ENCODE peak calls at places on chromosomes 2 and 18, in six cellular contexts. One of them, this sample, is unnamed.

GRCh38 chr2:61247204-61247812 is 85.3 kb downstream of the C2orf74 start:
- DNase-seq in fibroblast of lung: peak; percentile 88
- DNase-seq in uterus: no peak
- DNase-seq in CD8-positive, alpha-beta T cell: no peak
- DNase-seq in heart right ventricle: no peak
- DNase-seq in pancreas: no peak
- DNase-seq in this sample: no peak

GRCh38 chr2:192390401-192390800 is 195.7 kb upstream of the TMEFF2 start:
- DNase-seq in fibroblast of lung: no peak
- DNase-seq in uterus: no peak
- DNase-seq in CD8-positive, alpha-beta T cell: no peak
- DNase-seq in heart right ventricle: no peak
- DNase-seq in pancreas: no peak
- DNase-seq in this sample: no peak

GRCh38 chr2:96323849-96324248 is 1.3 kb upstream of the ITPRIPL1 start:
- DNase-seq in fibroblast of lung: no peak
- DNase-seq in uterus: no peak
- DNase-seq in CD8-positive, alpha-beta T cell: no peak
- DNase-seq in heart right ventricle: no peak
- DNase-seq in pancreas: no peak
- DNase-seq in this sample: no peak

GRCh38 chr2:166158546-166158945 is 30.7 kb upstream of the SCN1A start:
- DNase-seq in fibroblast of lung: peak; percentile 40
- DNase-seq in uterus: no peak
- DNase-seq in CD8-positive, alpha-beta T cell: no peak
- DNase-seq in heart right ventricle: no peak
- DNase-seq in pancreas: no peak
- DNase-seq in this sample: no peak

GRCh38 chr18:46641917-46642316 is 15.1 kb downstream of the LOXHD1 start:
- DNase-seq in fibroblast of lung: peak; percentile 12
- DNase-seq in uterus: no peak
- DNase-seq in CD8-positive, alpha-beta T cell: no peak
- DNase-seq in heart right ventricle: no peak
- DNase-seq in pancreas: no peak
- DNase-seq in this sample: no peak

GRCh38 chr18:74514860-74515495 is 18.8 kb downstream of the CNDP2 start:
- DNase-seq in fibroblast of lung: no peak
- DNase-seq in uterus: no peak
- DNase-seq in CD8-positive, alpha-beta T cell: no peak
- DNase-seq in heart right ventricle: no peak
- DNase-seq in pancreas: no peak
- DNase-seq in this sample: no peak

GRCh38 chr18:9716780-9717563 is 8.9 kb downstream of the RAB31 start:
- DNase-seq in fibroblast of lung: no peak
- DNase-seq in uterus: no peak
- DNase-seq in CD8-positive, alpha-beta T cell: no peak
- DNase-seq in heart right ventricle: no peak
- DNase-seq in pancreas: no peak
- DNase-seq in this sample: no peak

GRCh38 chr2:239463541-239464165 is 62.8 kb upstream of the HDAC4 start:
- DNase-seq in fibroblast of lung: no peak
- DNase-seq in uterus: no peak
- DNase-seq in CD8-positive, alpha-beta T cell: no peak
- DNase-seq in heart right ventricle: no peak
- DNase-seq in pancreas: no peak
- DNase-seq in this sample: no peak

GRCh38 chr2:7073901-7074300 is 156.7 kb downstream of the RNF144A start:
- DNase-seq in fibroblast of lung: no peak
- DNase-seq in uterus: no peak
- DNase-seq in CD8-positive, alpha-beta T cell: no peak
- DNase-seq in heart right ventricle: no peak
- DNase-seq in pancreas: no peak
- DNase-seq in this sample: no peak

GRCh38 chr2:151333083-151333482 is 24.3 kb upstream of the TNFAIP6 start:
- DNase-seq in fibroblast of lung: no peak
- DNase-seq in uterus: no peak
- DNase-seq in CD8-positive, alpha-beta T cell: no peak
- DNase-seq in heart right ventricle: no peak
- DNase-seq in pancreas: no peak
- DNase-seq in this sample: no peak

GRCh38 chr18:55494899-55495298 is 93.1 kb downstream of the TCF4 start:
- DNase-seq in fibroblast of lung: peak; percentile 91
- DNase-seq in uterus: no peak
- DNase-seq in CD8-positive, alpha-beta T cell: no peak
- DNase-seq in heart right ventricle: no peak
- DNase-seq in pancreas: no peak
- DNase-seq in this sample: no peak

GRCh38 chr2:71944183-71944550 is 203.5 kb downstream of the CYP26B1 start:
- DNase-seq in fibroblast of lung: no peak
- DNase-seq in uterus: no peak
- DNase-seq in CD8-positive, alpha-beta T cell: no peak
- DNase-seq in heart right ventricle: no peak
- DNase-seq in pancreas: no peak
- DNase-seq in this sample: no peak

GRCh38 chr18:35040638-35040987 is 600 bp upstream of the MAPRE2 start:
- DNase-seq in fibroblast of lung: no peak
- DNase-seq in uterus: no peak
- DNase-seq in CD8-positive, alpha-beta T cell: no peak
- DNase-seq in heart right ventricle: no peak
- DNase-seq in pancreas: no peak
- DNase-seq in this sample: no peak

GRCh38 chr18:35043207-35043606 is 2.0 kb downstream of the MAPRE2 start:
- DNase-seq in fibroblast of lung: no peak
- DNase-seq in uterus: no peak
- DNase-seq in CD8-positive, alpha-beta T cell: no peak
- DNase-seq in heart right ventricle: no peak
- DNase-seq in pancreas: no peak
- DNase-seq in this sample: no peak

GRCh38 chr18:35042389-35043066 is 1.3 kb downstream of the MAPRE2 start:
- DNase-seq in fibroblast of lung: peak; percentile 26
- DNase-seq in uterus: no peak
- DNase-seq in CD8-positive, alpha-beta T cell: no peak
- DNase-seq in heart right ventricle: no peak
- DNase-seq in pancreas: no peak
- DNase-seq in this sample: no peak

GRCh38 chr18:35040988-35041751 is at the start of gene MAPRE2:
- DNase-seq in fibroblast of lung: peak; percentile 96
- DNase-seq in uterus: peak; percentile 100
- DNase-seq in CD8-positive, alpha-beta T cell: peak; percentile 100
- DNase-seq in heart right ventricle: peak; percentile 99
- DNase-seq in pancreas: peak; percentile 99
- DNase-seq in this sample: peak; percentile 97

GRCh38 chr18:35041752-35042379 is 653 bp downstream of the MAPRE2 start:
- DNase-seq in fibroblast of lung: peak; percentile 23
- DNase-seq in uterus: no peak
- DNase-seq in CD8-positive, alpha-beta T cell: no peak
- DNase-seq in heart right ventricle: no peak
- DNase-seq in pancreas: no peak
- DNase-seq in this sample: no peak
- H3K27ac ChIP-seq in fibroblast of lung: peak overlapping the region; percentile 91
- H3K27ac ChIP-seq in uterus: peak overlapping the region; percentile 86
- H3K27ac ChIP-seq in CD8-positive, alpha-beta T cell: peak overlapping the region; percentile 96
- H3K27ac ChIP-seq in heart right ventricle: peak overlapping the region; percentile 87
- H3K27ac ChIP-seq in pancreas: peak overlapping the region; percentile 73
- H3K27ac ChIP-seq in this sample: peak overlapping the region; percentile 26

GRCh38 chr18:58862404-58862803 is 2.3 kb upstream of the ZNF532 start:
- DNase-seq in fibroblast of lung: no peak
- DNase-seq in uterus: no peak
- DNase-seq in CD8-positive, alpha-beta T cell: no peak
- DNase-seq in heart right ventricle: no peak
- DNase-seq in pancreas: no peak
- DNase-seq in this sample: no peak
- H3K4me3 ChIP-seq in fibroblast of lung: peak overlapping the region; percentile 45
- H3K4me3 ChIP-seq in uterus: peak overlapping the region; percentile 42
- H3K4me3 ChIP-seq in CD8-positive, alpha-beta T cell: no peak overlapping the region
- H3K4me3 ChIP-seq in heart right ventricle: peak overlapping the region; percentile 60
- H3K4me3 ChIP-seq in pancreas: no peak overlapping the region
- H3K4me3 ChIP-seq in this sample: peak overlapping the region; percentile 44

DNA sequence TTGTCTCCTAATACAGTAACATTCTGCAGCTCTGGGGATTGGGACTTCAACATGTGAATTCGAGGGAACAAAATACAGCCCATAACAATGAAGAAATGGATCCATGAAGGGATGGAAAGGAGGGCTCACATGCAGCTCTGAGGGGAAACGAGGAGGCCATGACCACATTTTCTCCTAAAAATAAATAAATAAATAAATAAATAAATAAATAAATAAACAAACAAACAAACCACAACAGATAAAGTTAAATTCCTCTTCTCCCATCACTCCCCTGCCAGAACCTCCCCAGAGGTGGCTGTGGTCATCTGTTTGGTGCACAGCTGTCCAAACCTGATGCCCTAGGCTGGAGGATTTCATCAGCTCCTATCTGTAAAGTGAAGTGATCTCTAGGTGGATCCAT is 42.7 kb downstream of the MAL start:
- DNase-seq in fibroblast of lung: no peak
- DNase-seq in uterus: no peak
- DNase-seq in CD8-positive, alpha-beta T cell: no peak
- DNase-seq in heart right ventricle: no peak
- DNase-seq in pancreas: no peak
- DNase-seq in this sample: no peak
- H3K27ac ChIP-seq in fibroblast of lung: no peak overlapping the region
- H3K27ac ChIP-seq in uterus: no peak overlapping the region
- H3K27ac ChIP-seq in CD8-positive, alpha-beta T cell: no peak overlapping the region
- H3K27ac ChIP-seq in heart right ventricle: no peak overlapping the region
- H3K27ac ChIP-seq in pancreas: no peak overlapping the region
- H3K27ac ChIP-seq in this sample: no peak overlapping the region

GRCh38 chr2:74414475-74414874 is 6.9 kb downstream of the C2orf81 start:
- DNase-seq in fibroblast of lung: no peak
- DNase-seq in uterus: peak; percentile 28
- DNase-seq in CD8-positive, alpha-beta T cell: no peak
- DNase-seq in heart right ventricle: peak; percentile 33
- DNase-seq in pancreas: no peak
- DNase-seq in this sample: no peak
- H3K4me3 ChIP-seq in fibroblast of lung: peak overlapping the region; percentile 38
- H3K4me3 ChIP-seq in uterus: peak overlapping the region; percentile 48
- H3K4me3 ChIP-seq in CD8-positive, alpha-beta T cell: peak overlapping the region; percentile 58
- H3K4me3 ChIP-seq in heart right ventricle: peak overlapping the region; percentile 69
- H3K4me3 ChIP-seq in pancreas: no peak overlapping the region
- H3K4me3 ChIP-seq in this sample: no peak overlapping the region

GRCh38 chr2:25372405-25373268 is 30.9 kb upstream of the DNMT3A start:
- DNase-seq in fibroblast of lung: no peak
- DNase-seq in uterus: no peak
- DNase-seq in CD8-positive, alpha-beta T cell: no peak
- DNase-seq in heart right ventricle: no peak
- DNase-seq in pancreas: no peak
- DNase-seq in this sample: no peak
- H3K27ac ChIP-seq in fibroblast of lung: no peak overlapping the region
- H3K27ac ChIP-seq in uterus: no peak overlapping the region
- H3K27ac ChIP-seq in CD8-positive, alpha-beta T cell: no peak overlapping the region
- H3K27ac ChIP-seq in heart right ventricle: no peak overlapping the region
- H3K27ac ChIP-seq in pancreas: peak overlapping the region; percentile 74
- H3K27ac ChIP-seq in this sample: no peak overlapping the region